ENCODE peak calls at places on chromosomes 4 and X, in eight cellular contexts. S is CD8-positive, alpha-beta T cell; J is activated T-cell treated with anti-CD3 and anti-CD28 coated beads, Interleukin-2, amount 50 U/mL, for 72 hours; F is pancreas; R is natural killer cell; N is CD4-positive, alpha-beta T cell; I is activated naive CD8-positive, alpha-beta T cell treated with anti-CD3 and anti-CD28 coated beads, Interleukin-2, amount 50 U/mL, for 24 hours; O is naive thymus-derived CD4-positive, alpha-beta T cell. V is an unnamed sample.

GRCh38 chr4:16916719-16917337 is 18.4 kb upstream of the LDB2 start:
- ATAC-seq in S (peak), J (peak), F (peak), R (peak), N (peak), I (peak), O (peak), V (peak)

GRCh38 chr4:159179310-159179958 is 76.6 kb downstream of the RAPGEF2 start:
- ATAC-seq in S (no peak), J (no peak), F (no peak), R (no peak), N (no peak), I (no peak), O (no peak), V (peak)

GRCh38 chr4:91025240-91026173 is 898.3 kb downstream of the CCSER1 start:
- ATAC-seq in S (no peak), J (no peak), F (no peak), R (no peak), N (no peak), I (no peak), O (no peak), V (no peak)

GRCh38 chrX:20320461-20321159 is 53.9 kb upstream of the RPS6KA3 start:
- ATAC-seq in S (peak), J (peak), F (no peak), R (no peak), N (peak), I (peak), O (peak), V (peak)

GRCh38 chr4:76105652-76106051 is 31.1 kb downstream of the ART3 start:
- ATAC-seq in S (no peak), J (no peak), F (no peak), R (no peak), N (no peak), I (no peak), O (no peak), V (no peak)

GRCh38 chr4:24896056-24896455 is 16.8 kb downstream of the CCDC149 start:
- ATAC-seq in S (no peak), J (no peak), F (no peak), R (no peak), N (no peak), I (no peak), O (no peak), V (no peak)

GRCh38 chrX:7204619-7205018 is 56.7 kb upstream of the PUDP start:
- ATAC-seq in S (no peak), J (no peak), F (no peak), R (no peak), N (no peak), I (no peak), O (no peak), V (no peak)

GRCh38 chr4:88746186-88746585 is 48.6 kb upstream of the NAP1L5 start:
- ATAC-seq in S (no peak), J (no peak), F (no peak), R (no peak), N (no peak), I (no peak), O (no peak), V (no peak)

GRCh38 chr4:89295415-89295927 is 12.1 kb downstream of the GPRIN3 start:
- ATAC-seq in S (no peak), J (peak), F (no peak), R (no peak), N (no peak), I (peak), O (no peak), V (peak)

GRCh38 chr4:149409186-149410056 is 406.2 kb downstream of the IQCM start:
- ATAC-seq in S (no peak), J (no peak), F (no peak), R (no peak), N (no peak), I (no peak), O (no peak), V (no peak)

GRCh38 chrX:153554519-153555167 is 37.2 kb downstream of the ATP2B3 start:
- ATAC-seq in S (peak), J (peak), F (peak), R (no peak), N (peak), I (peak), O (peak), V (peak)

GRCh38 chr4:151808120-151808529 is 47.3 kb upstream of the GATB start:
- ATAC-seq in S (no peak), J (no peak), F (no peak), R (no peak), N (no peak), I (no peak), O (no peak), V (no peak)

GRCh38 chr4:181959121-181959520 is 284.1 kb upstream of the TENM3 start:
- ATAC-seq in S (no peak), J (no peak), F (no peak), R (no peak), N (no peak), I (no peak), O (no peak), V (no peak)

V was measured in activated T-helper 17 cell treated with anti-CD3 and anti-CD28 coated beads, Interleukin-2, amount 50 U/mL, for 72 hours.